ENCODE peak calls at places on chromosomes 5 and 9, in ten cellular contexts. E is nephron progenitor cell, K is endothelial cell, N is GM10248, B is neural progenitor cell, I is GM06990, T is left ventricle myocardium inferior, D is psoas muscle, G is lower lobe of right lung, H is neural crest cell. J is an unnamed sample.

GRCh38 chr5:64229163-64229774 is 63.6 kb downstream of the RNF180 start:
- DNase-seq in E (no peak), K (no peak), N (peak; percentile 56), B (peak; percentile 53), I (no peak), T (no peak), D (no peak), G (no peak), H (no peak), J (no peak)

GRCh38 chr5:115543931-115544370 is 624 bp downstream of the FEM1C start:
- DNase-seq in E (no peak), K (peak; percentile 34), N (peak; percentile 41), B (peak; percentile 61), I (no peak), T (peak; percentile 46), D (peak; percentile 63), G (no peak), H (peak; percentile 11), J (no peak)

GRCh38 chr9:3244963-3245653 is 280.7 kb downstream of the RFX3 start:
- DNase-seq in E (no peak), K (no peak), N (peak; percentile 24), B (no peak), I (peak; percentile 24), T (no peak), D (no peak), G (no peak), H (no peak), J (peak; percentile 15)

GRCh38 chr9:95363051-95363841 is 45.7 kb upstream of the FANCC start:
- DNase-seq in E (no peak), K (no peak), N (no peak), B (no peak), I (no peak), T (no peak), D (no peak), G (no peak), H (no peak), J (no peak)

GRCh38 chr5:14895301-14895700 is 23.7 kb upstream of the ANKH start:
- DNase-seq in E (no peak), K (no peak), N (no peak), B (no peak), I (no peak), T (no peak), D (no peak), G (no peak), H (no peak), J (no peak)

GRCh38 chr5:43658499-43658898 is 55.5 kb downstream of the NNT start:
- DNase-seq in E (no peak), K (no peak), N (no peak), B (no peak), I (no peak), T (no peak), D (no peak), G (no peak), H (no peak), J (no peak)

GRCh38 chr9:118583414-118583813 is 785.8 kb downstream of the BRINP1 start:
- DNase-seq in E (no peak), K (no peak), N (no peak), B (no peak), I (no peak), T (no peak), D (no peak), G (no peak), H (no peak), J (no peak)

GRCh38 chr9:14560194-14560593 is 133.0 kb downstream of the ZDHHC21 start:
- DNase-seq in E (no peak), K (no peak), N (no peak), B (no peak), I (no peak), T (no peak), D (no peak), G (no peak), H (no peak), J (no peak)

GRCh38 chr5:74272019-74272775 is 368.3 kb downstream of the ENC1 start:
- DNase-seq in E (no peak), K (no peak), N (no peak), B (no peak), I (no peak), T (no peak), D (no peak), G (no peak), H (no peak), J (peak; percentile 82)

GRCh38 chr5:52786391-52786790 is 1.3 kb upstream of the ITGA1 start:
- DNase-seq in E (no peak), K (no peak), N (no peak), B (no peak), I (no peak), T (no peak), D (no peak), G (no peak), H (no peak), J (no peak)

GRCh38 chr5:177116631-177117373 is 16.8 kb upstream of the NSD1 start:
- DNase-seq in E (peak; percentile 43), K (peak; percentile 54), N (peak; percentile 74), B (peak; percentile 61), I (no peak), T (peak; percentile 90), D (peak; percentile 96), G (peak; percentile 92), H (no peak), J (peak; percentile 13)

GRCh38 chr9:135343733-135344522 is 135.7 kb upstream of the PPP1R26 start:
- DNase-seq in E (peak; percentile 95), K (peak; percentile 86), N (peak; percentile 81), B (peak; percentile 90), I (peak; percentile 26), T (peak; percentile 55), D (peak; percentile 84), G (peak; percentile 74), H (peak; percentile 86), J (no peak)

GRCh38 chr9:34606190-34606589 is 5.7 kb downstream of the RPP25L start:
- DNase-seq in E (no peak), K (no peak), N (no peak), B (no peak), I (no peak), T (no peak), D (no peak), G (no peak), H (no peak), J (no peak)

GRCh38 chr5:59020611-59021285 is 437.9 kb downstream of the RAB3C start:
- DNase-seq in E (no peak), K (no peak), N (no peak), B (no peak), I (no peak), T (no peak), D (no peak), G (no peak), H (no peak), J (peak; percentile 79)

GRCh38 chr5:143140492-143141231 is 262.8 kb downstream of the NR3C1 start:
- DNase-seq in E (no peak), K (no peak), N (no peak), B (no peak), I (no peak), T (no peak), D (peak; percentile 74), G (peak; percentile 48), H (no peak), J (no peak)

GRCh38 chr9:37471942-37472679 is 6.9 kb upstream of the ZBTB5 start:
- DNase-seq in E (no peak), K (peak; percentile 28), N (no peak), B (peak; percentile 71), I (no peak), T (no peak), D (no peak), G (no peak), H (no peak), J (peak; percentile 95)

GRCh38 chr9:121498150-121498486 is 1.5 kb downstream of the GGTA1 start:
- DNase-seq in E (peak; percentile 63), K (peak; percentile 76), N (peak; percentile 87), B (peak; percentile 88), I (peak; percentile 59), T (peak; percentile 34), D (no peak), G (no peak), H (peak; percentile 61), J (peak; percentile 39)

GRCh38 chr9:18499987-18500386 is 26.0 kb downstream of the ADAMTSL1 start:
- DNase-seq in E (no peak), K (no peak), N (no peak), B (no peak), I (no peak), T (no peak), D (no peak), G (no peak), H (no peak), J (no peak)

GRCh38 chr5:146388418-146388817 is 49.8 kb downstream of the POU4F3 start:
- DNase-seq in E (no peak), K (no peak), N (no peak), B (no peak), I (no peak), T (no peak), D (no peak), G (no peak), H (no peak), J (no peak)

GRCh38 chr5:174903333-174903732 is 179.0 kb downstream of the MSX2 start:
- DNase-seq in E (no peak), K (no peak), N (no peak), B (no peak), I (no peak), T (no peak), D (no peak), G (no peak), H (no peak), J (no peak)
- TF ChIP-seq CTCF in E (no peak), K (no peak), N (no peak), B (no peak), I (no peak), T (no peak), D (no peak), G (no peak), H (no peak), J (no peak)

GRCh38 chr5:132176987-132177386 is 50.7 kb downstream of the P4HA2 start:
- DNase-seq in E (no peak), K (no peak), N (peak; percentile 53), B (no peak), I (no peak), T (no peak), D (no peak), G (no peak), H (no peak), J (no peak)
- TF ChIP-seq CTCF in E (no peak), K (no peak), N (peak; percentile 36), B (no peak), I (peak; percentile 37), T (no peak), D (no peak), G (no peak), H (no peak), J (peak; percentile 53)

GRCh38 chr9:132268725-132269352 is 85.9 kb downstream of the SETX start:
- DNase-seq in E (peak; percentile 83), K (peak; percentile 73), N (peak; percentile 60), B (peak; percentile 74), I (no peak), T (peak; percentile 75), D (peak; percentile 72), G (peak; percentile 68), H (peak; percentile 80), J (no peak)
- TF ChIP-seq CTCF in E (peak; percentile 96), K (peak; percentile 88), N (peak; percentile 82), B (peak; percentile 99), I (peak; percentile 83), T (peak; percentile 94), D (peak; percentile 86), G (peak; percentile 94), H (peak; percentile 97), J (peak; percentile 91)

DNA sequence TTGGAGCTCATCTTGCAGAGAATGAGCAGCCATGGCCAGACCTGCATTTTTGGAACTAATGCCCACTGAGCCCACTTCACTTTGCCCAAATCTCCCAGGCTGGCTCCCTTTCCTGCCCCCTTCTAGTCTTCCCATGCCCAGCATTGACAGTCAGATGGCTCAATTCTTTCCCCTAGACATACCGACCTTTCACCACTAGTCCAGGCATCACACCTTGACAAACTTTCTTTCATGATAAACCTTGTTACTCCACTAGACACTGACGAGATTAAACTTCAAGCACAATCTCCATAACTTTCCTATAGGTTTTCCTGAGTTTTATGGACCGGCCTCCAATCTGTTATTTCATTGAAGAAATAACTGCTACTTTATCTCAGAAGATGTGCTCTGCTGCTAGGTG is 47.8 kb upstream of the RAI14 start:
- DNase-seq in E (no peak), K (no peak), N (no peak), B (no peak), I (no peak), T (no peak), D (no peak), G (no peak), H (no peak), J (no peak)
- TF ChIP-seq CTCF in E (no peak), K (no peak), N (no peak), B (no peak), I (no peak), T (no peak), D (no peak), G (no peak), H (no peak), J (peak; percentile 4)